ENCODE peak calls at places on chromosomes 11 and 22, in four cellular contexts. V is fibroblast of lung, U is endodermal cell, H is body of pancreas. G is an unnamed sample. For H3K4me1, the result is how much of the 10 kb centered on the place peaks cover.

GRCh38 chr11:122267602-122268001 is 151.6 kb upstream of the BLID start:
- DNase-seq in V (peak), U (peak), H (no peak), G (no peak)

GRCh38 chr11:4546876-4547275 is 1.9 kb downstream of the OR52M1 start:
- DNase-seq in H (no peak), V (no peak), U (no peak), G (no peak)

GRCh38 chr22:16774911-16775529 is 50.2 kb downstream of the XKR3 start:
- DNase-seq in V (no peak), U (no peak), H (no peak), G (no peak)

GRCh38 chr22:49019737-49020136 is 807.9 kb downstream of the BRD1 start:
- DNase-seq in U (peak), V (no peak), H (no peak), G (no peak)

GRCh38 chr11:105111145-105111944 is 28.2 kb downstream of the CARD18 start:
- DNase-seq in H (no peak), U (peak), V (no peak), G (no peak)

GRCh38 chr11:63530021-63530420 is 6.6 kb upstream of the PLAAT4 start:
- DNase-seq in U (peak), V (no peak), H (no peak), G (no peak)

GRCh38 chr22:38264322-38264843 is 8.4 kb downstream of the TMEM184B start:
- DNase-seq in H (no peak), V (no peak), U (no peak), G (no peak)

GRCh38 chr11:127616171-127616570 is 615.6 kb upstream of the KIRREL3 start:
- DNase-seq in H (no peak), V (no peak), U (no peak), G (no peak)

GRCh38 chr22:42649261-42650056 is at the start of gene CYB5R3:
- DNase-seq in H (peak), U (peak), V (peak), G (peak)

GRCh38 chr11:77411238-77411637 is 62.7 kb downstream of the PAK1 start:
- DNase-seq in V (peak), H (peak), U (peak), G (peak)

GRCh38 chr11:123654566-123655081 is at the start of gene SCN3B:
- DNase-seq in H (peak), U (peak), V (peak), G (no peak)

GRCh38 chr11:114399903-114400221 is 449 bp downstream of the C11orf71 start:
- DNase-seq in U (peak), V (no peak), H (peak), G (no peak)

GRCh38 chr11:129992161-129992944 is 10.3 kb downstream of the PRDM10 start:
- DNase-seq in V (peak), U (peak), H (peak), G (no peak)

GRCh38 chr11:120304526-120304925 is 20.6 kb upstream of the TLCD5 start:
- DNase-seq in U (no peak), H (no peak), V (no peak), G (no peak)

GRCh38 chr11:116613201-116613910 is 159.4 kb downstream of the BUD13 start:
- DNase-seq in U (peak), H (no peak), V (no peak), G (no peak)

GRCh38 chr11:88352139-88352538 is 14.6 kb upstream of the CTSC start:
- DNase-seq in V (peak), U (no peak), H (peak), G (no peak)
- TF ChIP-seq CTCF in V (no peak), U (no peak), H (no peak), G (no peak)

GRCh38 chr11:113304916-113305315 is 9.5 kb upstream of the TTC12 start:
- DNase-seq in H (no peak), U (no peak), V (no peak), G (no peak)
- H3K4me1 ChIP-seq in H (under half), U (under half), V (under half), G (under half)

GRCh38 chr22:28426346-28427132 is 253.1 kb downstream of the TTC28 start:
- DNase-seq in H (no peak), U (no peak), V (no peak), G (no peak)
- H3K27ac ChIP-seq in H (no peak), U (no peak), V (no peak), G (no peak)

GRCh38 chr11:68018730-68019190 is 8.6 kb downstream of the ALDH3B1 start:
- DNase-seq in H (no peak), V (no peak), U (no peak), G (no peak)

GRCh38 chr11:68021167-68021787 is 9.2 kb upstream of the NDUFS8 start:
- DNase-seq in V (no peak), H (peak), U (peak), G (no peak)

GRCh38 chr11:68022531-68022930 is 8.0 kb upstream of the NDUFS8 start:
- DNase-seq in H (no peak), U (no peak), V (no peak), G (no peak)

GRCh38 chr11:68019486-68019885 is 9.4 kb downstream of the ALDH3B1 start:
- DNase-seq in V (no peak), H (no peak), U (no peak), G (no peak)

GRCh38 chr11:68020575-68020974 is 9.9 kb upstream of the NDUFS8 start:
- DNase-seq in V (peak), U (peak), H (no peak), G (no peak)
- TF ChIP-seq CTCF in V (peak), U (peak), H (peak), G (no peak)

GRCh38 chr22:24027389-24027980 is 16.4 kb downstream of the CABIN1 start:
- DNase-seq in H (no peak), V (no peak), U (peak), G (no peak)

GRCh38 chr22:24029304-24029703 is 18.2 kb downstream of the CABIN1 start:
- DNase-seq in V (no peak), U (peak), H (no peak), G (no peak)

GRCh38 chr22:24028533-24028932 is 17.4 kb downstream of the CABIN1 start:
- DNase-seq in H (no peak), V (no peak), U (peak), G (no peak)

GRCh38 chr22:24027991-24028390 is 16.9 kb downstream of the CABIN1 start:
- DNase-seq in H (no peak), U (no peak), V (no peak), G (no peak)

GRCh38 chr22:24030186-24030702 is 19.1 kb downstream of the CABIN1 start:
- DNase-seq in V (no peak), H (no peak), U (peak), G (no peak)
- H3K4me1 ChIP-seq in V (under half), H (under half), U (under half), G (under half)

DNA sequence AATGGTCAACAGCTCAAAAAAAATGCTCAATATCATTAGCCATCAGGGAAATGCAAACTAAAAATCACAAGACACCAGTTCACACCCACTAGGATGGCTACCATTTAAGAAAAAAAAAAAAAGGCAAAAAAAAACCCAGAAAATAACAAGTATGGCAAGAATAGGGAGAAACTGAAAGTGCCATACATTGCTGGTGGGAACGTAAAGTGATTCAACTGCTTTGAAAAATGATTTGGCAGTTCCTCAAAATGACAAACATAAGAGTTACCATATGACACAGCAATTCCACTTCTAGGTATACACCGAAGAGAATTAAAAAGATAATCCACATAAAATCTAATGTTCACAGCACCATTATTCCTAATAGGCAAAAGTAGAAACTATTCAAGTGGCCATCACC is 47.5 kb downstream of the PICALM start:
- DNase-seq in H (no peak), V (no peak), U (no peak), G (no peak)
- H3K27ac ChIP-seq in H (no peak), V (no peak), U (no peak), G (no peak)

GRCh38 chr11:75768112-75768908 is at the start of gene DGAT2:
- DNase-seq in H (peak), V (peak), U (peak), G (peak)
- TF ChIP-seq CTCF in H (no peak), V (no peak), U (peak), G (no peak)